ENCODE peak calls at places on chromosomes 5 and 9, in nine cellular contexts. O, J, I, S, D, C, W, Q and M are unnamed samples. For H3K9me3, the result is how much of the 10 kb centered on the place peaks cover.

GRCh38 chr5:322942-323879 is 1.7 kb downstream of the AHRR start:
- DNase-seq in O (no peak), J (no peak), I (no peak), S (no peak), D (no peak), C (no peak), W (no peak), Q (peak), M (no peak)

GRCh38 chr5:10288600-10289213 is 19.0 kb downstream of the CMBL start:
- DNase-seq in O (peak), J (peak), I (peak), S (no peak), D (peak), C (peak), W (peak), Q (peak), M (no peak)

GRCh38 chr5:2334686-2335085 is 416.8 kb downstream of the IRX2 start:
- DNase-seq in O (no peak), J (no peak), I (no peak), S (no peak), D (no peak), C (no peak), W (peak), Q (no peak), M (no peak)

GRCh38 chr9:129435996-129436676 is 184.8 kb downstream of the C9orf50 start:
- DNase-seq in O (no peak), J (no peak), I (no peak), S (no peak), D (no peak), C (no peak), W (no peak), Q (no peak), M (no peak)

GRCh38 chr5:1315709-1316587 is 21.1 kb upstream of the TERT start:
- DNase-seq in O (peak), J (peak), I (peak), S (peak), D (peak), C (peak), W (peak), Q (peak), M (peak)

GRCh38 chr9:69078581-69078980 is 43.0 kb downstream of the FXN start:
- DNase-seq in O (no peak), J (no peak), I (peak), S (peak), D (no peak), C (no peak), W (peak), Q (no peak), M (no peak)

GRCh38 chr5:101995585-101995984 is 300.5 kb downstream of the SLCO4C1 start:
- DNase-seq in O (no peak), J (no peak), I (no peak), S (no peak), D (no peak), C (no peak), W (no peak), Q (no peak), M (no peak)

GRCh38 chr5:142547445-142548374 is 138.2 kb downstream of the FGF1 start:
- DNase-seq in O (no peak), J (no peak), I (no peak), S (no peak), D (no peak), C (no peak), W (no peak), Q (no peak), M (no peak)

GRCh38 chr5:85985167-85985566 is 632.6 kb upstream of the COX7C start:
- DNase-seq in O (no peak), J (no peak), I (no peak), S (no peak), D (no peak), C (no peak), W (no peak), Q (no peak), M (no peak)

GRCh38 chr5:16520806-16521205 is 55.2 kb upstream of the ZNF622 start:
- DNase-seq in O (peak), J (no peak), I (peak), S (no peak), D (no peak), C (peak), W (no peak), Q (no peak), M (no peak)

GRCh38 chr5:111454198-111454606 is 58.1 kb downstream of the STARD4 start:
- DNase-seq in O (no peak), J (no peak), I (no peak), S (peak), D (no peak), C (no peak), W (no peak), Q (no peak), M (no peak)

GRCh38 chr9:93673844-93674334 is 97.5 kb downstream of the PHF2 start:
- DNase-seq in O (no peak), J (peak), I (peak), S (no peak), D (peak), C (peak), W (peak), Q (no peak), M (no peak)

GRCh38 chr9:137970686-137971476 is 93.3 kb downstream of the CACNA1B start:
- DNase-seq in O (no peak), J (no peak), I (no peak), S (no peak), D (no peak), C (peak), W (no peak), Q (peak), M (no peak)

GRCh38 chr5:45533692-45534091 is 162.5 kb downstream of the HCN1 start:
- DNase-seq in O (no peak), J (no peak), I (no peak), S (no peak), D (no peak), C (no peak), W (no peak), Q (no peak), M (no peak)

GRCh38 chr9:130938652-130939404 is at the start of gene FIBCD1:
- DNase-seq in O (no peak), J (no peak), I (no peak), S (peak), D (no peak), C (no peak), W (no peak), Q (no peak), M (no peak)

GRCh38 chr5:117881426-117882230 is 1106.7 kb downstream of the DTWD2 start:
- DNase-seq in O (no peak), J (no peak), I (no peak), S (no peak), D (no peak), C (no peak), W (no peak), Q (no peak), M (no peak)

GRCh38 chr5:124901081-124901480 is 154.6 kb upstream of the ZNF608 start:
- DNase-seq in O (no peak), J (no peak), I (no peak), S (no peak), D (no peak), C (no peak), W (no peak), Q (no peak), M (no peak)

GRCh38 chr5:124477577-124477976 is 268.9 kb downstream of the ZNF608 start:
- DNase-seq in O (no peak), J (no peak), I (no peak), S (no peak), D (no peak), C (no peak), W (no peak), Q (no peak), M (no peak)

GRCh38 chr9:7342721-7343120 is 456.9 kb downstream of the DMAC1 start:
- DNase-seq in O (no peak), J (no peak), I (no peak), S (no peak), D (no peak), C (no peak), W (no peak), Q (no peak), M (no peak)

GRCh38 chr5:26889810-26890209 is 148.6 kb downstream of the CDH9 start:
- DNase-seq in O (no peak), J (no peak), I (no peak), S (no peak), D (no peak), C (no peak), W (no peak), Q (no peak), M (no peak)

GRCh38 chr9:130959809-130960334 is 20.8 kb upstream of the FIBCD1 start:
- DNase-seq in O (no peak), J (no peak), I (no peak), S (no peak), D (no peak), C (no peak), W (no peak), Q (no peak), M (no peak)

GRCh38 chr9:137705443-137705863 is 86.6 kb downstream of the EHMT1 start:
- DNase-seq in O (no peak), J (no peak), I (no peak), S (no peak), D (no peak), C (no peak), W (no peak), Q (no peak), M (peak)

GRCh38 chr5:109936091-109936490 is 246.4 kb downstream of the MAN2A1 start:
- DNase-seq in O (no peak), J (no peak), I (no peak), S (no peak), D (no peak), C (no peak), W (no peak), Q (no peak), M (no peak)

GRCh38 chr5:139459451-139459934 is 3.0 kb downstream of the ECSCR start:
- DNase-seq in O (no peak), J (no peak), I (peak), S (no peak), D (no peak), C (peak), W (no peak), Q (no peak), M (no peak)

GRCh38 chr9:94952553-94953373 is 226.3 kb downstream of the AOPEP start:
- DNase-seq in O (no peak), J (no peak), I (peak), S (peak), D (no peak), C (no peak), W (no peak), Q (no peak), M (no peak)

GRCh38 chr9:121298689-121299112 is 30.7 kb downstream of the GSN start:
- DNase-seq in O (no peak), J (no peak), I (no peak), S (peak), D (no peak), C (no peak), W (no peak), Q (peak), M (no peak)

GRCh38 chr9:34252670-34253459 is 74.0 kb downstream of the UBAP1 start:
- DNase-seq in O (no peak), J (peak), I (peak), S (peak), D (peak), C (no peak), W (peak), Q (no peak), M (peak)

GRCh38 chr9:128005938-128006337 is 25.1 kb upstream of the EEIG1 start:
- DNase-seq in O (no peak), J (peak), I (no peak), S (peak), D (no peak), C (no peak), W (peak), Q (peak), M (no peak)

GRCh38 chr5:16061163-16061562 is 118.4 kb downstream of the MARCHF11 start:
- DNase-seq in O (no peak), J (no peak), I (no peak), S (no peak), D (no peak), C (no peak), W (no peak), Q (no peak), M (no peak)

GRCh38 chr9:108049026-108049591 is 559.5 kb upstream of the KLF4 start:
- DNase-seq in O (no peak), J (no peak), I (no peak), S (peak), D (no peak), C (no peak), W (peak), Q (no peak), M (no peak)

GRCh38 chr9:134213508-134214394 is 49.4 kb upstream of the RNU6ATAC start:
- DNase-seq in O (no peak), J (peak), I (no peak), S (no peak), D (no peak), C (no peak), W (no peak), Q (peak), M (no peak)

GRCh38 chr9:86082870-86083269 is 16.5 kb downstream of the GOLM1 start:
- DNase-seq in O (no peak), J (no peak), I (no peak), S (peak), D (no peak), C (no peak), W (no peak), Q (no peak), M (no peak)

GRCh38 chr5:141605523-141606277 is 13.1 kb downstream of the DIAPH1 start:
- DNase-seq in O (no peak), J (peak), I (peak), S (peak), D (peak), C (peak), W (peak), Q (no peak), M (peak)

GRCh38 chr5:56481147-56481997 is 248.2 kb upstream of the ANKRD55 start:
- DNase-seq in O (peak), J (peak), I (peak), S (peak), D (no peak), C (peak), W (no peak), Q (no peak), M (peak)

GRCh38 chr5:92309336-92309991 is 926.3 kb upstream of the ARRDC3 start:
- DNase-seq in O (no peak), J (no peak), I (no peak), S (peak), D (no peak), C (no peak), W (no peak), Q (no peak), M (no peak)

GRCh38 chr5:78361226-78361993 is 993 bp downstream of the SCAMP1 start:
- DNase-seq in O (peak), J (peak), I (peak), S (peak), D (peak), C (peak), W (peak), Q (no peak), M (no peak)

GRCh38 chr9:91163773-91164471 is 197.8 kb downstream of the AUH start:
- DNase-seq in O (no peak), J (no peak), I (no peak), S (no peak), D (no peak), C (no peak), W (no peak), Q (peak), M (no peak)

GRCh38 chr9:92664394-92665152 is 5.4 kb downstream of the IPPK start:
- DNase-seq in O (no peak), J (no peak), I (no peak), S (no peak), D (no peak), C (no peak), W (no peak), Q (peak), M (no peak)

GRCh38 chr5:153938131-153938842 is 100.4 kb downstream of the FAM114A2 start:
- DNase-seq in O (no peak), J (no peak), I (no peak), S (no peak), D (no peak), C (no peak), W (no peak), Q (no peak), M (no peak)
- H3K9me3 ChIP-seq in O (under half), J (under half), I (under half), S (under half), D (under half), C (half or more), W (under half), Q (under half), M (under half)

GRCh38 chr5:149541893-149542292 is 9.3 kb downstream of the CSNK1A1 start:
- DNase-seq in O (no peak), J (no peak), I (no peak), S (no peak), D (no peak), C (no peak), W (no peak), Q (no peak), M (no peak)
- H3K27ac ChIP-seq in O (no peak), J (no peak), I (no peak), S (no peak), D (no peak), C (no peak), W (no peak), Q (no peak), M (no peak)

DNA sequence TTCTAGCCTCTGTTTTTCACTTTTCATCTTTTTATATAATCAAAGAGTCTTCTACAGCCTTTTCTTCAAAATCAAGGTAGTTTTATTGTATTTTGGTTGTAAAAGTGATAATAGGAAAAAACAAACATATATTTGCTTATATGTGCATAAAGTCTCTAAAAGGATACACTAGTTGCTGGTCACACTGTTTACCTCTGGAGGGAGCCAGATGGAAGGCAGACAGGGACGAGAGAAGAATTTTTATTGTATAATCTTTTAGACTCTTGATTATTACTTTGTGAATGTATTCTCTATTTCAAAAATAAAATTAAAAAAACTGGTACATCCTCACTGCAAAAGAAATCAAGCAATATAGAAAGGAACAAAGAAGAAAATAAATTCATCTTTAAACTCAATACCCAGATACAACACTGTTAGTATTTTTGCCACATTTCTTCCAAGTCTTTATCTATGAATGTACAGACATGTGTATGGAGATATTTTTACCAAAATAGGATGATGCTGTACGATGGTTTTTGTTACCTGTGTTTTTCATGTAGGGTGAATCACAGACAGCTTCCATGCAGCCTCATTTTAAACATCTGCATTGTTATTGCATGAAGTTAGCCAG is 6.1 kb upstream of the RNF183 start:
- DNase-seq in O (peak), J (no peak), I (peak), S (peak), D (peak), C (peak), W (no peak), Q (no peak), M (peak)
- TF ChIP-seq CTCF in O (peak), J (peak), I (peak), S (peak), D (peak), C (peak), W (peak), Q (peak), M (peak)

DNA sequence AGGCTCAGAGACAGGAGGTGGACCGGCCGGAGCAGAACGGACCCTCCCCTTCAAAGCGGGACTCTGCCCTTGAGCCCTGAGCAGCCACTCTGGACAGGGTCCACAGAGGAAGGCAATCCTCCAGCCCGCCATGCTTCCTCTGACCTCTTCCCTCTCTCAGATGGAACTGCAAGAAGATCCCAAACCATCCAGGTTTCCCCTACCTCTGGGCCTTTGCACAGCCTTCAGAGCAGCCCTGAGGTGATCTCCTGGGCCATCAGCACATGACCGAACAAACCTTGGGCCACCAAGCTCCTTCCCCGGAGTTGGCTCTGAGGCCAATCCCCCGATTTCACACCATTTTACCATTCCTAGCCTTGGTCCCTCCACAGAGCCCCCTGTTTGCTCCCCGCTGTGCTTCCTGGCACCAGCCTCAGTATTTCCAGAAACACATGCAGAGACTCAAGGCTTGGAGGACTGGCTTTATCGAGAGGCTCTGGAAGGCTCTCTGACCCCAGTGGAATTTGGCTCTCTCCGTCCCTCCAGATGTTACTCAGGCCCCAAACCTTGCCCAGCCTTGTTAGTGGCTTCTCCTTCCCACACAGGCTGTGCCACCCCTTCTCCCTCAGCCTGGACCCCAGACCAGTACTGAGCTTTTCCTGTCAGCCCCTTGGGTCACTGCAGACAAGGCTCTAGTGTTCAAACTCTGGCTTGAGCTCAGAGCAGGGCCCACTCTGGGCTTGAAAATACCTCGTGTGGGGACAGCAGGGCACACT is 48.6 kb upstream of the KCNMB1 start:
- DNase-seq in O (no peak), J (no peak), I (no peak), S (no peak), D (no peak), C (no peak), W (no peak), Q (no peak), M (no peak)
- H3K9me3 ChIP-seq in O (under half), J (under half), I (under half), S (under half), D (under half), C (under half), W (under half), Q (under half), M (under half)

GRCh38 chr5:108801301-108801700 is 53.6 kb downstream of the FER start:
- DNase-seq in O (no peak), J (no peak), I (no peak), S (no peak), D (no peak), C (no peak), W (no peak), Q (no peak), M (no peak)
- H3K27ac ChIP-seq in O (no peak), J (no peak), I (no peak), S (no peak), D (no peak), C (no peak), W (no peak), Q (no peak), M (no peak)

DNA sequence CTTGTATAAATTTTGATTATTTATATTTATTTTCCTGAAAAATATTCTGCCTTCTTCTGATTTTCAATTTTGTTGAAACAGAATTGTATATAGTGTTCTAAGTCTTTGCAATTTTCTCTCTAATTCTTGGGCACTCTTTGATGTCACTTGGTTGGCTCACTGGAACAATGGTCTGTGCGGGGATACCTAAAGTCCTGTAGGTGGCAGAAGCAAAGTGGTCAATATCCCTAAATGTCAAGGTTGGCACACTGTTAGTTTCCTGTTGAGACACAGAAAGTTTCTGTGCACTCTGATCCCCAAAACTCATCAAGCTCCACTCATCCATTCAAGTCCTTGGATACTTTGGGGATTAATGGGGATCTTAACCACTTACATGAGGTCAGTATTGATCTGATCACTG is 480.8 kb upstream of the CCNG1 start:
- DNase-seq in O (no peak), J (no peak), I (no peak), S (no peak), D (no peak), C (no peak), W (no peak), Q (no peak), M (no peak)
- TF ChIP-seq CTCF in O (no peak), J (no peak), I (no peak), S (no peak), D (peak), C (no peak), W (no peak), Q (no peak), M (no peak)